ENCODE peak calls at places on chromosomes 7 and 10, in four cellular contexts. One of them, this sample, is unnamed. For H3K4me1, the result is how much of the 10 kb centered on the place peaks cover.

GRCh38 chr10:77582710-77583115 is 54.9 kb downstream of the KCNMA1 start:
- DNase-seq in PC-3: peak
- DNase-seq in left lung: peak
- DNase-seq in CD8-positive, alpha-beta memory T cell: no peak
- DNase-seq in this sample: peak

GRCh38 chr10:27252267-27253000 is 11.8 kb upstream of the ACBD5 start:
- DNase-seq in PC-3: no peak
- DNase-seq in CD8-positive, alpha-beta memory T cell: peak
- DNase-seq in left lung: peak
- DNase-seq in this sample: peak

GRCh38 chr10:1148855-1149620 is 92.9 kb downstream of the WDR37 start:
- DNase-seq in CD8-positive, alpha-beta memory T cell: no peak
- DNase-seq in left lung: no peak
- DNase-seq in PC-3: no peak
- DNase-seq in this sample: no peak

GRCh38 chr7:111855842-111856227 is 293.5 kb upstream of the IMMP2L start:
- DNase-seq in left lung: no peak
- DNase-seq in PC-3: peak
- DNase-seq in CD8-positive, alpha-beta memory T cell: no peak
- DNase-seq in this sample: no peak

GRCh38 chr7:70383369-70383768 is 748.6 kb upstream of the GALNT17 start:
- DNase-seq in CD8-positive, alpha-beta memory T cell: no peak
- DNase-seq in PC-3: no peak
- DNase-seq in left lung: no peak
- DNase-seq in this sample: no peak

GRCh38 chr7:17706734-17707133 is 233.6 kb downstream of the SNX13 start:
- DNase-seq in left lung: no peak
- DNase-seq in CD8-positive, alpha-beta memory T cell: no peak
- DNase-seq in PC-3: peak
- DNase-seq in this sample: peak

GRCh38 chr10:3210251-3210650 is 37.7 kb upstream of the PITRM1 start:
- DNase-seq in PC-3: no peak
- DNase-seq in CD8-positive, alpha-beta memory T cell: no peak
- DNase-seq in left lung: no peak
- DNase-seq in this sample: no peak

GRCh38 chr10:103564799-103565365 is 71.4 kb downstream of the NEURL1 start:
- DNase-seq in PC-3: peak
- DNase-seq in CD8-positive, alpha-beta memory T cell: no peak
- DNase-seq in left lung: no peak
- DNase-seq in this sample: no peak

GRCh38 chr10:121994429-121994881 is 5.5 kb downstream of the TACC2 start:
- DNase-seq in PC-3: peak
- DNase-seq in left lung: peak
- DNase-seq in CD8-positive, alpha-beta memory T cell: no peak
- DNase-seq in this sample: peak

GRCh38 chr10:29703276-29703675 is 68.5 kb upstream of the SVIL start:
- DNase-seq in CD8-positive, alpha-beta memory T cell: no peak
- DNase-seq in left lung: no peak
- DNase-seq in PC-3: no peak
- DNase-seq in this sample: no peak

GRCh38 chr10:30897547-30897946 is 134.1 kb downstream of the ZNF438 start:
- DNase-seq in PC-3: no peak
- DNase-seq in left lung: no peak
- DNase-seq in CD8-positive, alpha-beta memory T cell: no peak
- DNase-seq in this sample: no peak

GRCh38 chr10:59991661-59992060 is 85.3 kb upstream of the CCDC6 start:
- DNase-seq in left lung: peak
- DNase-seq in PC-3: peak
- DNase-seq in CD8-positive, alpha-beta memory T cell: no peak
- DNase-seq in this sample: peak

GRCh38 chr10:103153765-103154197 is 39.3 kb downstream of the NT5C2 start:
- DNase-seq in left lung: no peak
- DNase-seq in CD8-positive, alpha-beta memory T cell: no peak
- DNase-seq in PC-3: peak
- DNase-seq in this sample: no peak

GRCh38 chr10:24463683-24464426 is 254.9 kb downstream of the KIAA1217 start:
- DNase-seq in CD8-positive, alpha-beta memory T cell: peak
- DNase-seq in left lung: no peak
- DNase-seq in PC-3: peak
- DNase-seq in this sample: no peak

GRCh38 chr10:87842776-87843497 is 20.4 kb downstream of the KLLN start:
- DNase-seq in PC-3: no peak
- DNase-seq in left lung: no peak
- DNase-seq in CD8-positive, alpha-beta memory T cell: no peak
- DNase-seq in this sample: no peak

GRCh38 chr10:92615515-92615914 is 22.6 kb downstream of the KIF11 start:
- DNase-seq in PC-3: no peak
- DNase-seq in CD8-positive, alpha-beta memory T cell: no peak
- DNase-seq in left lung: no peak
- DNase-seq in this sample: no peak

GRCh38 chr10:92619368-92619767 is 26.4 kb downstream of the KIF11 start:
- DNase-seq in PC-3: no peak
- DNase-seq in left lung: no peak
- DNase-seq in CD8-positive, alpha-beta memory T cell: no peak
- DNase-seq in this sample: no peak
- H3K4me1 ChIP-seq in PC-3: under half
- H3K4me1 ChIP-seq in left lung: under half
- H3K4me1 ChIP-seq in CD8-positive, alpha-beta memory T cell: under half
- H3K4me1 ChIP-seq in this sample: under half

GRCh38 chr7:26964409-26964808 is 100.0 kb upstream of the SKAP2 start:
- DNase-seq in CD8-positive, alpha-beta memory T cell: no peak
- DNase-seq in PC-3: no peak
- DNase-seq in left lung: no peak
- DNase-seq in this sample: no peak

GRCh38 chr7:26955516-26955915 is 91.1 kb upstream of the SKAP2 start:
- DNase-seq in CD8-positive, alpha-beta memory T cell: no peak
- DNase-seq in PC-3: no peak
- DNase-seq in left lung: no peak
- DNase-seq in this sample: no peak

GRCh38 chr7:26954929-26955328 is 90.5 kb upstream of the SKAP2 start:
- DNase-seq in PC-3: no peak
- DNase-seq in CD8-positive, alpha-beta memory T cell: no peak
- DNase-seq in left lung: no peak
- DNase-seq in this sample: no peak

GRCh38 chr7:26959290-26959689 is 94.9 kb upstream of the SKAP2 start:
- DNase-seq in CD8-positive, alpha-beta memory T cell: no peak
- DNase-seq in left lung: no peak
- DNase-seq in PC-3: peak
- DNase-seq in this sample: no peak

GRCh38 chr7:26958834-26959233 is 94.4 kb upstream of the SKAP2 start:
- DNase-seq in left lung: no peak
- DNase-seq in PC-3: peak
- DNase-seq in CD8-positive, alpha-beta memory T cell: no peak
- DNase-seq in this sample: no peak
- H3K4me1 ChIP-seq in left lung: under half
- H3K4me1 ChIP-seq in PC-3: under half
- H3K4me1 ChIP-seq in CD8-positive, alpha-beta memory T cell: under half
- H3K4me1 ChIP-seq in this sample: under half

DNA sequence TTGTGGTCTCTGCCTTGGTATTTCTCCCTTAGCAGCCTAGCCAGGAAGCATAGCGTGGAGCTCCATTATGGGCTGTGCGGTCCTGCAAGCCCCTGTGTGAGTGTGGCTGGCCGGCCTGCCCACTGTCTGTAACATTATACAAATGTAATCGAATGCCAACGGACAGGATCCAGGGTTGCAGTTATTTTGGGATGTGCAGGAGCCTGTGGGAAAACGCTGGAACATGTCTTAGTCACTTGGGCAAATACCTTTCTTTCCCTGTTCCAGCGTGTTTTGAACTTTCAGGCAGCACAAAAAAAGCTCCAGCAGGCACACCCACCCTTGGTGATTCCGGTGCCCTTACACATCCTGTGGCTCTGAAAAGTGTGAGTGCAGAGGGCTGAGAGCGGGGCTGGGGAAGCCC is 29.5 kb downstream of the BAG3 start:
- DNase-seq in CD8-positive, alpha-beta memory T cell: no peak
- DNase-seq in PC-3: peak
- DNase-seq in left lung: no peak
- DNase-seq in this sample: no peak
- H3K4me1 ChIP-seq in CD8-positive, alpha-beta memory T cell: under half
- H3K4me1 ChIP-seq in PC-3: half or more
- H3K4me1 ChIP-seq in left lung: under half
- H3K4me1 ChIP-seq in this sample: under half

DNA sequence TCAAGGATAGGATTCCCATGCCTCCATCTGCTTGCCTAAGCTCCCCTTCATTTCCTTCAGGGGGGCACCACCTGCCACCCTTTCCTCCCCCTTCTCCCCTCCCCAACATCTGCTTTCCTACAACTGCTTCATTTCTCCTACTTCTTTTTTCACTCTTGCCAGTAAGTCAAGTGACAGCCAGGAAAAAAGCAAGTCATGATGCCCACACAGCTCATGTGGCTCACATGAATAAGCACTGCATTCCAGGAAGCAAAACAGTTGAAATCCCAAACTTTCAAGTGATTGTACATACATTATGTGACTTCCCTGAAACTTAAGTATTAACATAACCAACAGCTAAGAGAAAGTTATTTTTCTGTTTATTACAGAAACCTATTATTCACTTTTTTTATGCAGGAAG is 78.6 kb downstream of the TNS3 start:
- DNase-seq in CD8-positive, alpha-beta memory T cell: no peak
- DNase-seq in left lung: no peak
- DNase-seq in PC-3: no peak
- DNase-seq in this sample: no peak
- H3K4me1 ChIP-seq in CD8-positive, alpha-beta memory T cell: under half
- H3K4me1 ChIP-seq in left lung: half or more
- H3K4me1 ChIP-seq in PC-3: under half
- H3K4me1 ChIP-seq in this sample: under half

DNA sequence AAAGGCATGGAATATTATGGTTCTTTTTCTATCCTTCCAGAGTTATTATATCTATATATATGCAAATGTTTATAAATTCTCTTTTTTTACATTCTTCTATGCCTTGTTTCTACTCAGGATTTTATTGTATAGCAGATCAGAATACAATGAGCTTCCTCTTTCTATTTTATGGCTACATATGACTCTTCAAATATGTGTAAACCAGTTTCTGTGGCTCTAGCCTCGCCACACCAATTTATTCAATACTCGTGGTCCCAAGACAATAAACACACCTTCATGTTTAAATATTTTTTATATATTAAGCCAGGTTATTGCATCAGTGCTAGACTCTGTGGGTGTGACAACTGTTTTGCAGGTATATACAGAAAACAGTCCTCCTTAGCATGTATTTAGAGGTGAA is 237.5 kb upstream of the MKLN1 start:
- DNase-seq in CD8-positive, alpha-beta memory T cell: no peak
- DNase-seq in left lung: no peak
- DNase-seq in PC-3: no peak
- DNase-seq in this sample: no peak
- H3K4me1 ChIP-seq in CD8-positive, alpha-beta memory T cell: under half
- H3K4me1 ChIP-seq in left lung: under half
- H3K4me1 ChIP-seq in PC-3: under half
- H3K4me1 ChIP-seq in this sample: half or more

GRCh38 chr7:139738772-139739171 is 39.0 kb downstream of the HIPK2 start:
- DNase-seq in PC-3: no peak
- DNase-seq in CD8-positive, alpha-beta memory T cell: no peak
- DNase-seq in left lung: no peak
- DNase-seq in this sample: no peak
- H3K4me1 ChIP-seq in PC-3: half or more
- H3K4me1 ChIP-seq in CD8-positive, alpha-beta memory T cell: under half
- H3K4me1 ChIP-seq in left lung: half or more
- H3K4me1 ChIP-seq in this sample: under half

DNA sequence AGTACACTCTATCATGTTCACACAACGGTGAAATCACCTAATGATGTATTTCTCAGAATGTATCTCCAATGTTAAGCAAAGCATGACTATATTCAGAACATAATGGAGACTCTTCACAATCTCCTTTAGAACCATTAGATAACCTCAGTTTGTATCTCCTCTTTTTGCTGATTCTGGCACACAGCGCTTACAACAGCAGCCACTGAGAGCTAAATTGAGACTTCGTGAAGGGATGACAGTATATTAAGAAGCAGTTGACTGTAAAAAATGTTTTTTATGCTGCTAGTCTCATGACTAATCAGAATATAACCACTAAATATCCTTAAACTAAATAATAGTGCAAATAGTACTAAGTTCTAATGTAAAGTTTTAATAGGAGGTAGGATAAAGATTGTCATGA is 46.9 kb downstream of the KMT2E start:
- DNase-seq in left lung: no peak
- DNase-seq in CD8-positive, alpha-beta memory T cell: no peak
- DNase-seq in PC-3: no peak
- DNase-seq in this sample: no peak
- H3K4me1 ChIP-seq in left lung: under half
- H3K4me1 ChIP-seq in CD8-positive, alpha-beta memory T cell: under half
- H3K4me1 ChIP-seq in PC-3: under half
- H3K4me1 ChIP-seq in this sample: under half

GRCh38 chr7:151086802-151087246 is 549 bp downstream of the AGAP3 start:
- DNase-seq in PC-3: peak
- DNase-seq in left lung: no peak
- DNase-seq in CD8-positive, alpha-beta memory T cell: peak
- DNase-seq in this sample: peak
- H3K4me1 ChIP-seq in PC-3: under half
- H3K4me1 ChIP-seq in left lung: half or more
- H3K4me1 ChIP-seq in CD8-positive, alpha-beta memory T cell: under half
- H3K4me1 ChIP-seq in this sample: under half

GRCh38 chr7:92636018-92636560 is 45.9 kb upstream of the FAM133B start:
- DNase-seq in PC-3: no peak
- DNase-seq in left lung: no peak
- DNase-seq in CD8-positive, alpha-beta memory T cell: no peak
- DNase-seq in this sample: no peak

GRCh38 chr7:92634125-92634710 is 44.0 kb upstream of the FAM133B start:
- DNase-seq in PC-3: no peak
- DNase-seq in left lung: no peak
- DNase-seq in CD8-positive, alpha-beta memory T cell: no peak
- DNase-seq in this sample: no peak

GRCh38 chr7:92633211-92633906 is 43.2 kb upstream of the FAM133B start:
- DNase-seq in PC-3: peak
- DNase-seq in CD8-positive, alpha-beta memory T cell: no peak
- DNase-seq in left lung: no peak
- DNase-seq in this sample: no peak

GRCh38 chr7:92634924-92635519 is 44.8 kb upstream of the FAM133B start:
- DNase-seq in PC-3: peak
- DNase-seq in left lung: no peak
- DNase-seq in CD8-positive, alpha-beta memory T cell: no peak
- DNase-seq in this sample: no peak

DNA sequence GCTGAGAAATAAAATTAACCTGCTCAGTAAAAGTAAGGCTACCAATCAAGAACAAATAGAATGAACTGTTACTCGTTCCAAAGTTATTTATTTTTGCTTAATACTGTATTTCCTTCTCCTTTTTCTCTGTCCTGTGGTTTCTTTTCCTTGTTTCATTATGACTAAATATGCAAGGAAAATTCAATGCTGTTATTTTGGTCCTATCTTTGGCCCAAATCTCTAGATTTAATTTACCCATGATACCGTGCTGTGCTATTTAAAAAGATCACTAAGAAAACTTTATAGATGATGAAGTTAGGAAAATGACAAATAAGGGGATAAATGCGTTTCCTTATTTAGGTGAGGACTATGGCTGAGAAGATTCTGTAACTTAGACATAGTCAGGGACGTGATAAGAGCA is 45.3 kb upstream of the FAM133B start:
- DNase-seq in PC-3: no peak
- DNase-seq in CD8-positive, alpha-beta memory T cell: no peak
- DNase-seq in left lung: no peak
- DNase-seq in this sample: no peak
- H3K4me1 ChIP-seq in PC-3: under half
- H3K4me1 ChIP-seq in CD8-positive, alpha-beta memory T cell: under half
- H3K4me1 ChIP-seq in left lung: half or more
- H3K4me1 ChIP-seq in this sample: under half

This sample was measured in pancreas.